ENCODE peak calls at places on chromosomes 12 and 14, in four cellular contexts. X is osteocyte, Q is AG04450, W is cardiac fibroblast. H is an unnamed sample.
A peak's percentile ranks its signal among the peaks of the same experiment; 100 is the strongest.

GRCh38 chr12:52347016-52347415 is 20.3 kb downstream of the KRT85 start:
- DNase-seq in X (no peak), Q (no peak), W (no peak), H (no peak)

GRCh38 chr12:52945389-52946232 is 3.3 kb upstream of the KRT18 start:
- DNase-seq in X (no peak), Q (peak; percentile 21), W (peak; percentile 23), H (peak; percentile 48)

GRCh38 chr14:75125617-75126016 is 1.2 kb downstream of the NEK9 start:
- DNase-seq in X (no peak), Q (no peak), W (peak; percentile 88), H (peak; percentile 82)

GRCh38 chr12:124452576-124453391 is 114.6 kb downstream of the NCOR2 start:
- DNase-seq in X (no peak), Q (no peak), W (no peak), H (no peak)

GRCh38 chr12:108187831-108188230 is 58.7 kb downstream of the WSCD2 start:
- DNase-seq in X (no peak), Q (no peak), W (no peak), H (no peak)

GRCh38 chr14:32354716-32355115 is 25.6 kb downstream of the AKAP6 start:
- DNase-seq in X (no peak), Q (no peak), W (no peak), H (no peak)

GRCh38 chr14:35940291-35940690 is 114.2 kb downstream of the BRMS1L start:
- DNase-seq in X (no peak), Q (no peak), W (no peak), H (no peak)

GRCh38 chr14:45810152-45810872 is 557.3 kb upstream of the MIS18BP1 start:
- DNase-seq in X (no peak), Q (no peak), W (no peak), H (no peak)

GRCh38 chr12:12600659-12601058 is 11.0 kb upstream of the CREBL2 start:
- DNase-seq in X (no peak), Q (no peak), W (no peak), H (no peak)

GRCh38 chr14:81946808-81947798 is 413.4 kb upstream of the SEL1L start:
- DNase-seq in X (no peak), Q (no peak), W (no peak), H (no peak)

GRCh38 chr14:96001866-96002510 is 37.2 kb upstream of the C14orf132 start:
- DNase-seq in X (peak; percentile 89), Q (no peak), W (peak; percentile 6), H (no peak)

GRCh38 chr12:92718483-92718985 is 15.7 kb downstream of the PLEKHG7 start:
- DNase-seq in X (no peak), Q (no peak), W (peak; percentile 43), H (no peak)

GRCh38 chr14:71001742-71002141 is 94.5 kb downstream of the PCNX1 start:
- DNase-seq in X (no peak), Q (no peak), W (no peak), H (no peak)

GRCh38 chr14:103068351-103069073 is 11.2 kb upstream of the CDC42BPB start:
- DNase-seq in X (no peak), Q (no peak), W (no peak), H (no peak)

GRCh38 chr14:59394268-59394667 is 70.9 kb downstream of the GPR135 start:
- DNase-seq in X (no peak), Q (no peak), W (peak; percentile 59), H (no peak)

DNA sequence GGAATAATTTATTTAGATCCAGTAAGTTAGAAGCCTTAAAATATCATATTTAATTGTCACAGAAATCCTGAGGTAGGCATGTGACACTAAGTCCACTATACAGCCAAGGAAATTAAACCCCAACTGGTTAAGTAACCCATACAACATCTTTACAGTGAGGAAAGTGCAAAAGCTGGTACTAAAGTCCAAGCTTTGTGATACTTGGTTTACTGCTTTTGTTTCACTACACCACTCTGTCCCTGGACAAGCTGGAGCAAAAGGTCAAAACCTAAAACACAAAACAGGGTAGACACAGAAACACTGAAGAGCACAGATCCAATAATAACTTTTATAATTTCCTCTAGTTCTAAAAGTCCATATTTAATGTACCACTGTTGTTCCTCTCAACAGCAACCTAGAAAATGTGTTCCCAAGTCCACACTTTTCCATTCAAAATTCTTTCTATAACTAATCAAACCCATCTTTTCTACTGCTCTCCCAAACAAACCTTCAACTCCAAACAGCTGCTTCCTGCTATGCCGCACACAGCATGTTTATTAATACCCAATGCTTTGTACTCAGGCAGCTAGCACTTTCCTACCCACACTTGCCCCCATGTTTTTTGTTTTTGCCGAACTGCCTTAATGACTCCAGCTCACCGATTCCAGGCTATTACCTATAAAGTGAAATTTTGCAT is 90.9 kb downstream of the MED13L start:
- DNase-seq in X (no peak), Q (no peak), W (no peak), H (no peak)
- TF ChIP-seq CTCF in X (no peak), Q (no peak), W (no peak), H (no peak)

GRCh38 chr14:77035267-77035666 is 6.8 kb upstream of the IRF2BPL start:
- DNase-seq in X (no peak), Q (no peak), W (no peak), H (no peak)

GRCh38 chr14:77032483-77032853 is 4.0 kb upstream of the IRF2BPL start:
- DNase-seq in X (no peak), Q (no peak), W (no peak), H (no peak)

GRCh38 chr14:77031680-77032482 is 3.4 kb upstream of the IRF2BPL start:
- DNase-seq in X (no peak), Q (no peak), W (peak; percentile 82), H (peak; percentile 62)

GRCh38 chr14:77033622-77034521 is 5.4 kb upstream of the IRF2BPL start:
- DNase-seq in X (peak; percentile 96), Q (peak; percentile 93), W (peak; percentile 93), H (peak; percentile 62)

DNA sequence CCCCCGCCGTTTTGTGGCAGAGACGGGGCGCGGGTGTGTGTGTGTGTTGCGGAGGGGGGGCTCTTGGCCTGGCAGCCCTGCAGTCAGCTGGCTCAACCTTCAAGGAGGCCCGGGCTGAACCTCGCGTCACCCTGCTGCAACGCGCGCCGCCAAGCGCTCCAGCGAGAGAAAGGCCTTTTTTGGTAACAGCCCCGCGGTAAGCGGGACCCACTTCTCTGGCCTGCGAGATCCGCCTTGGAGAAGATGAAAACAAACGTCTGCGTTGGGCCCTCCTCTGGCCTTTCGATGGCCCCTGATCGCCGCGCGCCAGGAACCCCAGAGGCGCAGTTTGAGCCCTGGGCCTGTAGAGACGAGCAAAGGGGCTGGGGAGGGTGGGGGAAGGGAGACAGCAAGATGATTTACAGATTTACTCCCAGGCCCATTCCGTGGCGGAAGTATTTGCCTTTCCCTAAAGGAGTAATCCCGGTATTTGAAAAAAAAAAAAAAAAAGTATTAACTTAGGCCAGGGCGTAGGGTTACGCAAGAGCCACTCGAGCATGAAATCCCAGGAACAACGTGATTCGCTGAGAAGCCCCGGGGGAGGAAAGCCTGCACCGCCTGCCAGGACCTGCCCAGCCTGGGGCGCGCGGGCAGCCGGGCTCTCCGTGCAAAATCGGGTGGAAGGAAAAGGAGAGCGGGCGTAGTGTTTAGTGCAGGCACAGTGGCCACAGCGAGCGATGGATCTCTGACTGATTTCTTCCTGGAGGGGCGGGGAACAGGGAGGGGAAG is 4.5 kb upstream of the IRF2BPL start:
- DNase-seq in X (peak; percentile 98), Q (peak; percentile 95), W (peak; percentile 99), H (peak; percentile 98)
- TF ChIP-seq CTCF in X (no peak), Q (peak; percentile 22), W (no peak), H (peak; percentile 4)

DNA sequence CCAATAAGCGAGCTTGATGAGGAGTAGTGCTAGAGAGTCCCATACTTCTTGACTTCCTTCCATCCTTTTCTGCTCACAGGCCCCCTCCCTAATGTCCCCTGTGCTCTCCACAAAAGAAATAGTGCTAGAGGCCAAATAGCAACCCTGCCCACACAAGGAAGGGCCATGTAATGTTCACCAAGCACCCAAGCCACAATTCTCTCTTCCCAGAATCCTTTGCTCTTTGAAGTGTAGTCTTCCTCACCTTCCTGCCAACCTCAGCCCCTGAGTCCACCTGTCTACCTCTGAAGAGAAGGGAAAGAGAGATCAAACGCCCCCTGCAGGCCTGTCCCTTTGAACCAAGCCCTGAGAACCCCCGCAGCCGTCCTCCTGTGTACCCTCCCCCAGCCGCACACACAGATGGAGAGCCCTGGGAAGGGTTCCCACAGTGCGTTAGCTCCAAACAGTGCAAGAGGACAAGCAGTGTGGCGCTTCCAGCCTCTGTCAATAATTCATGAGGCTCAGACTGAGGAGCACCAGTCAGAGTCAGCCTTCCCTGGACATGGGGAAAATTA is 1.9 kb upstream of the DHRS4 start:
- DNase-seq in X (no peak), Q (no peak), W (no peak), H (no peak)
- TF ChIP-seq CTCF in X (no peak), Q (no peak), W (no peak), H (peak; percentile 41)

GRCh38 chr12:4353785-4354208 is 25.7 kb downstream of the FGF23 start:
- DNase-seq in X (no peak), Q (no peak), W (peak; percentile 9), H (no peak)
- TF ChIP-seq CTCF in X (peak; percentile 54), Q (peak; percentile 36), W (peak; percentile 28), H (peak; percentile 71)

DNA sequence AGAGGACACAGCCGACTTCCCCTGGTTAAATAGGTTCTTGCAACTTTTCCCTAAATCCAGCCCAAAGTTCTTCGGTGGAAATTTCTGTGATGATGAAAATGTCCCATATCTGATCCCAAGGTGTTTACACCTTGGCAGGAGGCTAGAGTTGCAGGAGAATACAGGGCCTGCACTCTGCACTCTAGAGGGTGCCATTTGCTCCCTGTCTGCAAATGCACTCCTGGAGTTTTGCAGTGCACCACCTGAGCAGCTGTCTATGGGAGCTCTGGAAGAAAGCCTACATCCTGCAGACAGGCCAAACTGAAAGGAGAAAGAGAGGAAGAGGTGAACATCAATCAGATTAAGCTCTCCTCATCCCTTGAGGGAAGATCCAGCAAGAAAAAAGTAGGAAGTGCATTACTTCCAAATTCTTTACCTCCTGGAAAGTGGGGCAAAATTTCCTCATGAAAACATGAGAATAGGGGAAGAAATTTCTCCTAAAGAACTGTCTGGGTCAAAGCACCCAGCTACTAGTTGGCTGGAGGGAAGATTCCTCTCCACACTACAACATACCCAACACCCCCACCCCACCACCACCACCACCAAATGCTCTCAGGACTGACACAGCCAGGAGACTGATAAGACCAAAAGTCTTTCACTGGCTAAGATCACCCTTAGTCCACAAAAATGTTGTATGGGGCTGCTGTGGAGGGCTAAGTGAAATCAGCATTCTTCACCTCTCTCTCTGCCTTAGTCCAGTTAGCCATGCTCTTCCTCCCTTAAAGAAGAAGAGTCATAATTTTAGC is 106.4 kb downstream of the NUAK1 start:
- DNase-seq in X (no peak), Q (no peak), W (no peak), H (no peak)
- TF ChIP-seq CTCF in X (no peak), Q (no peak), W (no peak), H (peak; percentile 18)

DNA sequence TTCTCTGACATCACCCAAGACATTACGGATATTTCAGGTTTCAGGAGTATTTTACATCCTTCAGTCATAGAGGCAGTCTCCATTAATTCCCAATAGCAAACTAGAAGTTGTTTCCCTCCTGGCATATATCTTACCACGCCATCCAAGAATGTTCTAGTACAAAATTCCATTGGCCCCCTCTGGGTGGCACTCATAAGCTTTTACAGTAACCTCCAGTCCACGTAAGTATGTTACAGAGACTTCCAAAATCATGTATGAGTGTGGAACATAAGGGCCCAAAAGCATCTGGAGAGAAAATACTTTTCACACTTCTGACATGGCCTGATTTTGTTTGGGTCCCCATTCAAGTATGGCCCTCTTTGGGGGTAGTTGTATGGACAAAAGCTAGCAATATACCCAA is 58.1 kb upstream of the DHRS4 start:
- DNase-seq in X (no peak), Q (no peak), W (peak; percentile 2), H (no peak)
- TF ChIP-seq CTCF in X (no peak), Q (peak; percentile 2), W (no peak), H (peak; percentile 31)

GRCh38 chr14:67267929-67268328 is 26.7 kb downstream of the PALS1 start:
- DNase-seq in X (no peak), Q (no peak), W (no peak), H (no peak)
- TF ChIP-seq CTCF in X (no peak), Q (no peak), W (no peak), H (no peak)